ENCODE peak calls at places on chromosomes 11 and 22, in ten cellular contexts. U is germinal center, P is left colon, I is SW 1271, W is fibroblast of mammary gland, H is cardiac septum, Y is WERI-Rb-1, N is chondrocyte, G is omental fat pad, M is GM12878. L is an unnamed sample.

GRCh38 chr11:7889985-7890384 is 41.1 kb downstream of the OR10A6 start:
- DNase-seq in U (no peak), P (no peak), I (no peak), W (no peak), H (no peak), Y (no peak), N (no peak), G (no peak), M (no peak), L (no peak)

GRCh38 chr11:26095340-26095739 is 236.6 kb upstream of the ANO3 start:
- DNase-seq in U (no peak), P (no peak), I (no peak), W (peak; percentile 6), H (no peak), Y (no peak), N (no peak), G (no peak), M (no peak), L (no peak)

GRCh38 chr22:49010901-49011300 is 816.8 kb downstream of the BRD1 start:
- DNase-seq in U (no peak), P (no peak), I (no peak), W (no peak), H (peak; percentile 68), Y (no peak), N (no peak), G (peak; percentile 15), M (no peak), L (peak; percentile 58)

GRCh38 chr22:30305906-30306628 is 16.8 kb upstream of the CASTOR1 start:
- DNase-seq in U (peak; percentile 51), P (no peak), I (no peak), W (no peak), H (no peak), Y (no peak), N (no peak), G (no peak), M (no peak), L (no peak)

GRCh38 chr11:111797145-111797581 is 31.0 kb upstream of the PPP2R1B start:
- DNase-seq in U (peak; percentile 13), P (peak; percentile 43), I (no peak), W (peak; percentile 77), H (no peak), Y (no peak), N (no peak), G (no peak), M (peak; percentile 34), L (no peak)

GRCh38 chr11:32131321-32131720 is 40.4 kb downstream of the RCN1 start:
- DNase-seq in U (no peak), P (no peak), I (no peak), W (no peak), H (no peak), Y (no peak), N (no peak), G (no peak), M (no peak), L (no peak)

GRCh38 chr22:44979154-44979553 is 30.7 kb downstream of the PHF21B start:
- DNase-seq in U (no peak), P (no peak), I (no peak), W (no peak), H (no peak), Y (no peak), N (no peak), G (no peak), M (no peak), L (no peak)

GRCh38 chr11:36510567-36511020 is 522 bp upstream of the TRAF6 start:
- DNase-seq in U (no peak), P (no peak), I (no peak), W (peak; percentile 22), H (no peak), Y (no peak), N (no peak), G (no peak), M (no peak), L (no peak)

GRCh38 chr22:29555065-29555644 is 1.6 kb upstream of the THOC5 start:
- DNase-seq in U (no peak), P (no peak), I (no peak), W (peak; percentile 34), H (no peak), Y (no peak), N (no peak), G (no peak), M (no peak), L (no peak)

GRCh38 chr11:96326954-96327353 is 16.0 kb downstream of the MAML2 start:
- DNase-seq in U (no peak), P (no peak), I (no peak), W (no peak), H (no peak), Y (no peak), N (no peak), G (no peak), M (no peak), L (no peak)

GRCh38 chr22:27612075-27612474 is 189.5 kb downstream of the MN1 start:
- DNase-seq in U (no peak), P (no peak), I (no peak), W (no peak), H (no peak), Y (no peak), N (no peak), G (no peak), M (no peak), L (peak; percentile 60)

GRCh38 chr11:108672113-108672512 is 7.2 kb downstream of the DDX10 start:
- DNase-seq in U (no peak), P (no peak), I (peak; percentile 31), W (peak; percentile 49), H (no peak), Y (no peak), N (no peak), G (no peak), M (no peak), L (no peak)

GRCh38 chr11:120147950-120148270 is 10.0 kb upstream of the TRIM29 start:
- DNase-seq in U (no peak), P (no peak), I (no peak), W (no peak), H (no peak), Y (no peak), N (no peak), G (no peak), M (no peak), L (no peak)

GRCh38 chr22:21100149-21101032 is 54.6 kb downstream of the LRRC74B start:
- DNase-seq in U (no peak), P (no peak), I (no peak), W (peak; percentile 16), H (no peak), Y (no peak), N (no peak), G (no peak), M (no peak), L (no peak)

GRCh38 chr11:48054994-48055291 is 74.6 kb downstream of the PTPRJ start:
- DNase-seq in U (no peak), P (no peak), I (no peak), W (no peak), H (no peak), Y (no peak), N (no peak), G (no peak), M (no peak), L (no peak)

GRCh38 chr22:20568502-20569058 is 61.2 kb downstream of the MED15 start:
- DNase-seq in U (no peak), P (no peak), I (no peak), W (no peak), H (no peak), Y (no peak), N (peak; percentile 97), G (no peak), M (no peak), L (no peak)

GRCh38 chr22:46971141-46971775 is 208.8 kb downstream of the TBC1D22A start:
- DNase-seq in U (peak; percentile 28), P (no peak), I (no peak), W (no peak), H (peak; percentile 78), Y (no peak), N (no peak), G (no peak), M (no peak), L (peak; percentile 82)

GRCh38 chr11:1702506-1702905 is 5.5 kb downstream of the KRTAP5-6 start:
- DNase-seq in U (no peak), P (no peak), I (no peak), W (no peak), H (no peak), Y (no peak), N (no peak), G (no peak), M (no peak), L (no peak)

GRCh38 chr11:44775366-44776356 is 48.9 kb downstream of the TSPAN18 start:
- DNase-seq in U (peak; percentile 72), P (peak; percentile 62), I (peak; percentile 45), W (peak; percentile 47), H (peak; percentile 80), Y (peak; percentile 80), N (no peak), G (peak; percentile 29), M (no peak), L (peak; percentile 78)

GRCh38 chr22:48051796-48052620 is 1289.6 kb downstream of the TBC1D22A start:
- DNase-seq in U (no peak), P (no peak), I (no peak), W (no peak), H (no peak), Y (no peak), N (no peak), G (no peak), M (no peak), L (no peak)

GRCh38 chr11:131693756-131694155 is 323.3 kb downstream of the NTM start:
- DNase-seq in U (no peak), P (no peak), I (no peak), W (no peak), H (no peak), Y (no peak), N (no peak), G (no peak), M (no peak), L (no peak)

GRCh38 chr11:69257838-69258658 is 35.9 kb upstream of the MYEOV start:
- DNase-seq in U (no peak), P (no peak), I (no peak), W (no peak), H (peak; percentile 36), Y (no peak), N (no peak), G (no peak), M (peak; percentile 73), L (no peak)

GRCh38 chr22:45677060-45677459 is 5.4 kb downstream of the ATXN10 start:
- DNase-seq in U (no peak), P (no peak), I (no peak), W (no peak), H (no peak), Y (no peak), N (no peak), G (no peak), M (no peak), L (no peak)

GRCh38 chr22:37318255-37319109 is 36.2 kb downstream of the CYTH4 start:
- DNase-seq in U (no peak), P (no peak), I (no peak), W (no peak), H (no peak), Y (no peak), N (no peak), G (no peak), M (no peak), L (no peak)

GRCh38 chr11:20154381-20154780 is 5.9 kb downstream of the DBX1 start:
- DNase-seq in U (no peak), P (no peak), I (no peak), W (peak; percentile 72), H (no peak), Y (no peak), N (no peak), G (no peak), M (no peak), L (no peak)

GRCh38 chr22:27284314-27284713 is 517.2 kb downstream of the MN1 start:
- DNase-seq in U (no peak), P (no peak), I (no peak), W (no peak), H (no peak), Y (no peak), N (no peak), G (no peak), M (no peak), L (no peak)

GRCh38 chr11:65053826-65054503 is 4.4 kb downstream of the NAALADL1 start:
- DNase-seq in U (peak; percentile 24), P (no peak), I (no peak), W (no peak), H (no peak), Y (no peak), N (no peak), G (no peak), M (no peak), L (no peak)

GRCh38 chr11:118928108-118928869 is 2.6 kb upstream of the BCL9L start:
- DNase-seq in U (peak; percentile 94), P (peak; percentile 94), I (peak; percentile 91), W (peak; percentile 95), H (peak; percentile 95), Y (peak; percentile 91), N (no peak), G (no peak), M (peak; percentile 67), L (peak; percentile 96)

L was measured in posterior vena cava.